ENCODE peak calls at places on chromosomes 12 and 14, in four cellular contexts. X is HepG2, P is GM12878, A is H1. E is an unnamed sample.

GRCh38 chr12:50401383-50402155 is 884 bp downstream of the LARP4 start:
- DNase-seq in X (no peak), P (no peak), A (no peak), E (no peak)

GRCh38 chr12:108310489-108310888 is 28.6 kb downstream of the CMKLR1 start:
- DNase-seq in X (no peak), P (no peak), A (no peak), E (no peak)

GRCh38 chr14:51873221-51873893 is 12.9 kb downstream of the GNG2 start:
- DNase-seq in X (no peak), P (peak; percentile 94), A (no peak), E (no peak)

GRCh38 chr14:63478024-63478423 is 65.2 kb downstream of the PPP2R5E start:
- DNase-seq in X (no peak), P (peak; percentile 79), A (no peak), E (no peak)

GRCh38 chr12:64627781-64628180 is 17.5 kb downstream of the RASSF3 start:
- DNase-seq in X (no peak), P (no peak), A (no peak), E (no peak)

GRCh38 chr14:33930464-33930863 is 20.4 kb downstream of the EGLN3 start:
- DNase-seq in X (no peak), P (no peak), A (no peak), E (no peak)

GRCh38 chr12:106149096-106149784 is 10.5 kb upstream of the NUAK1 start:
- DNase-seq in X (no peak), P (no peak), A (no peak), E (no peak)

GRCh38 chr12:68276400-68276930 is 23.1 kb upstream of the IL22 start:
- DNase-seq in X (no peak), P (no peak), A (no peak), E (no peak)

GRCh38 chr12:27851311-27851710 is 71.3 kb upstream of the MANSC4 start:
- DNase-seq in X (no peak), P (no peak), A (no peak), E (no peak)

GRCh38 chr12:81626406-81626805 is 132.7 kb downstream of the PPFIA2 start:
- DNase-seq in X (no peak), P (no peak), A (no peak), E (no peak)

GRCh38 chr12:6765634-6766581 is at the start of gene PTMS:
- DNase-seq in X (peak; percentile 41), P (no peak), A (peak; percentile 88), E (peak; percentile 94)

GRCh38 chr12:68838046-68838886 is 30.3 kb downstream of the MDM2 start:
- DNase-seq in X (no peak), P (no peak), A (no peak), E (no peak)

GRCh38 chr14:34051966-34052657 is 101.2 kb upstream of the EGLN3 start:
- DNase-seq in X (peak; percentile 95), P (peak; percentile 76), A (no peak), E (no peak)

GRCh38 chr12:44960856-44961255 is 84.7 kb upstream of the NELL2 start:
- DNase-seq in X (peak; percentile 8), P (no peak), A (peak; percentile 61), E (no peak)

GRCh38 chr12:116121453-116121871 is 156.0 kb downstream of the MED13L start:
- DNase-seq in X (no peak), P (no peak), A (no peak), E (no peak)

GRCh38 chr12:44851586-44851985 is 24.5 kb downstream of the NELL2 start:
- DNase-seq in X (no peak), P (no peak), A (no peak), E (no peak)

GRCh38 chr14:43795600-43796228 is 711.4 kb downstream of the FSCB start:
- DNase-seq in X (peak; percentile 50), P (no peak), A (no peak), E (no peak)

GRCh38 chr12:92143280-92143679 is 2.4 kb downstream of the BTG1 start:
- DNase-seq in X (no peak), P (no peak), A (no peak), E (no peak)

GRCh38 chr12:5262885-5263284 is 169.0 kb upstream of the NTF3 start:
- DNase-seq in X (no peak), P (no peak), A (no peak), E (no peak)

GRCh38 chr12:43057561-43057960 is 468.0 kb upstream of the PRICKLE1 start:
- DNase-seq in X (no peak), P (no peak), A (no peak), E (no peak)

GRCh38 chr12:95548539-95549391 is 2.5 kb downstream of the USP44 start:
- DNase-seq in X (no peak), P (no peak), A (peak; percentile 83), E (no peak)

GRCh38 chr12:87953257-87953860 is 75.8 kb downstream of the C12orf50 start:
- DNase-seq in X (peak; percentile 15), P (no peak), A (no peak), E (peak; percentile 30)

GRCh38 chr14:73850940-73851339 is 691 bp upstream of the PTGR2 start:
- DNase-seq in X (peak; percentile 38), P (no peak), A (no peak), E (no peak)

GRCh38 chr12:1611775-1612174 is 17.3 kb upstream of the WNT5B start:
- DNase-seq in X (no peak), P (no peak), A (no peak), E (no peak)

GRCh38 chr14:59294662-59294992 is 106.2 kb downstream of the DAAM1 start:
- DNase-seq in X (no peak), P (no peak), A (no peak), E (no peak)

GRCh38 chr12:131353376-131353775 is 357.5 kb upstream of the SFSWAP start:
- DNase-seq in X (no peak), P (no peak), A (no peak), E (no peak)

GRCh38 chr14:52286659-52287649 is 19.5 kb downstream of the PTGDR start:
- DNase-seq in X (no peak), P (no peak), A (peak; percentile 16), E (no peak)

GRCh38 chr14:90278199-90279175 is 22.1 kb downstream of the PSMC1 start:
- DNase-seq in X (no peak), P (no peak), A (no peak), E (no peak)

GRCh38 chr12:92784356-92784755 is 81.6 kb downstream of the PLEKHG7 start:
- DNase-seq in X (no peak), P (no peak), A (no peak), E (no peak)

GRCh38 chr12:24049101-24049500 is 99.6 kb upstream of the SOX5 start:
- DNase-seq in X (no peak), P (no peak), A (no peak), E (no peak)

GRCh38 chr12:97568336-97569180 is 106.0 kb downstream of the RMST start:
- DNase-seq in X (peak; percentile 99), P (no peak), A (no peak), E (no peak)

GRCh38 chr12:123973552-123974341 is 732 bp downstream of the ZNF664 start:
- DNase-seq in X (peak; percentile 21), P (no peak), A (peak; percentile 62), E (no peak)

GRCh38 chr12:105671720-105672119 is 341.2 kb downstream of the C12orf75 start:
- DNase-seq in X (no peak), P (no peak), A (no peak), E (no peak)

DNA sequence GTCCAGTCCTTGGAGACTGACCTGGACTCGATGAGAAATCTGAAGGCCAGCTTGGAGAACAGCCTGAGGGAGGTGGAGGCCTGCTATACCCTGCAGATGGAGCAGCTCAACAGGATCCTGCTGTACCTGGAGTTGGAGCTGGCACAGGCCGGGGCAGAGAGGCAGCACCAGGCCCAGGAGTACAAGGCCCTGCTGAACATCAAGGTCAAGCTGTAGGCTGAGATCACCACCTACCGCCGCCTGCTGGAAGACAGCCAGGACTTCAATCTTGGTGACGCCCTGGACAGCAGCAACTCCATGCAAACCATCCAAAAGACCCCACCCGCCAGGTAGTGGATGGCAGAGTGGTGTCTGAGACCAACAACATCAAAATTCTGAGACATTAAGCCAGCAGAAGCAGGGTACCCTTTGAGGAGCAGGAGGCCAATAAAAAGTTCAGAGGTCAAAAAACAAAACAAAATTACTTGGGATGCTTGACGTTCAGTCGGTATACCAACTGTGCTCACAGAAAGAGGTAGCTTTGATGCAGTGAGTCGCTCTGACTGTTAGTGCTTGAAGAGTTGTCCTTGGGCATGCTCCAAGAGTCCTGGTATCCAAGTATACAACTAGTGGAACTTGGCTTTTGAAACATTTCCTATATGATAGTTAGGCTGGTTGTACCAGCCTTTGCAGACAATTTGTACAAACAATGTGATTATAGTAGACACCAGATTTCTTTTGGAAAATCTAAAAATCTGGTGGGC is 4.8 kb downstream of the MED6 start:
- DNase-seq in X (no peak), P (no peak), A (no peak), E (no peak)
- TF ChIP-seq SUZ12 in X (no peak), P (no peak), A (no peak), E (no peak)

GRCh38 chr14:61331992-61332657 is 10.7 kb downstream of the PRKCH start:
- DNase-seq in X (no peak), P (no peak), A (no peak), E (no peak)
- H3K4me3 ChIP-seq in X (no peak overlapping the region), P (peak overlapping the region; percentile 22), A (no peak overlapping the region), E (no peak overlapping the region)

GRCh38 chr12:55718020-55718419 is 2.2 kb upstream of the RDH5 start:
- DNase-seq in X (no peak), P (no peak), A (no peak), E (no peak)

GRCh38 chr12:55718650-55719275 is 1.4 kb upstream of the RDH5 start:
- DNase-seq in X (no peak), P (no peak), A (no peak), E (no peak)

GRCh38 chr12:55720071-55720564 is at the start of gene RDH5:
- DNase-seq in X (peak; percentile 83), P (no peak), A (no peak), E (no peak)

GRCh38 chr12:55720894-55721444 is 776 bp downstream of the RDH5 start:
- DNase-seq in X (peak; percentile 55), P (no peak), A (no peak), E (no peak)

GRCh38 chr12:55719371-55719770 is 822 bp upstream of the RDH5 start:
- DNase-seq in X (no peak), P (no peak), A (no peak), E (no peak)
- H3K4me1 ChIP-seq in X (peaks cover 82% of the 10 kb centered on the region), P (peaks cover 25% of the 10 kb centered on the region), A (peaks cover 19% of the 10 kb centered on the region), E (peaks cover 18% of the 10 kb centered on the region)

GRCh38 chr12:52231305-52232232 is 1.5 kb upstream of the KRT7 start:
- DNase-seq in X (no peak), P (no peak), A (no peak), E (no peak)

GRCh38 chr12:52228931-52229330 is 4.1 kb upstream of the KRT7 start:
- DNase-seq in X (no peak), P (no peak), A (no peak), E (no peak)

GRCh38 chr12:52228366-52228765 is 4.7 kb upstream of the KRT7 start:
- DNase-seq in X (no peak), P (no peak), A (no peak), E (no peak)

GRCh38 chr12:52230364-52231281 is 2.4 kb upstream of the KRT7 start:
- DNase-seq in X (no peak), P (no peak), A (no peak), E (no peak)

GRCh38 chr12:52229836-52230343 is 3.2 kb upstream of the KRT7 start:
- DNase-seq in X (no peak), P (no peak), A (no peak), E (no peak)
- TF ChIP-seq SUZ12 in X (no peak), P (no peak), A (no peak), E (no peak)

DNA sequence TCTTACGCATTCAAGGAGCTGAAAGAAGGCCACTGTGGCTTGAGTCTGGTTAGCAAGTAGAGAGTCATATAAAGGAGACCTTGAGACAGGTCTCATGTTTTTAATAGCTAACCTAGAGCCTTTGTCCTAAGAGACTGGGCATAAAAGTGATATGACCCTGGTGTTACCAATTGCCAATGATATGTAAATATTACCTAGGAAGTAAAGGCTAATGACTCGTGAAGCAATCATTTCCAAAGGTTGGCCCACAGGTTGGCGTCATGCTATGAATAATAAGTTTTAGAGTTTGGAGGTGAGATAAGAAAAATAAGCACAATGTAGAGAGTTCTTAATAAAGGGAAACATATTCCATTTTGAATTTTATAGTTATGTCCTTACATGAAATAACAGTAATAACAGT is 116.6 kb upstream of the PLEKHA5 start:
- DNase-seq in X (no peak), P (no peak), A (no peak), E (no peak)
- H3K4me3 ChIP-seq in X (no peak overlapping the region), P (no peak overlapping the region), A (no peak overlapping the region), E (no peak overlapping the region)

E was measured in NT2/D1.